ENCODE peak calls at places on chromosomes 5 and 9, in ten cellular contexts. K is uterus; H is CD8-positive, alpha-beta T cell; L is glomerular endothelial cell; Z is GM04504; Q is cardiac septum; A is A549; F is activated gamma-delta T cell treated with Interleukin-2 at 50 U/mL for 16 hours; V is stimulated activated CD4-positive, alpha-beta T cell treated with anti-CD3 and anti-CD28 coated beads, Interleukin-12 subunit alpha, Interleukin-12 subunit beta, amount 100 ng/mL, for 48 hours; W is mesenchymal stem cell. C is an unnamed sample.

GRCh38 chr9:130286781-130287428 is 21.3 kb downstream of the HMCN2 start:
- DNase-seq in V (no peak), K (no peak), Z (no peak), W (no peak), A (no peak), L (no peak), F (no peak), Q (no peak), H (no peak), C (no peak)

GRCh38 chr9:122835313-122835731 is 6.9 kb upstream of the PDCL start:
- DNase-seq in V (no peak), A (no peak), H (peak), Z (no peak), W (no peak), F (peak), L (no peak), K (no peak), Q (no peak), C (peak)

GRCh38 chr5:170848033-170848432 is 13.8 kb upstream of the RANBP17 start:
- DNase-seq in W (peak), Q (no peak), A (no peak), V (no peak), K (no peak), Z (no peak), H (no peak), F (no peak), L (no peak), C (no peak)

GRCh38 chr5:124662261-124662781 is 84.1 kb downstream of the ZNF608 start:
- DNase-seq in Z (no peak), W (no peak), L (no peak), A (peak), V (no peak), H (no peak), F (no peak), Q (no peak), K (no peak), C (no peak)

GRCh38 chr5:170166101-170166500 is 60.4 kb downstream of the FOXI1 start:
- DNase-seq in A (no peak), Q (peak), W (no peak), L (no peak), V (no peak), K (no peak), F (no peak), Z (no peak), H (no peak), C (no peak)

GRCh38 chr5:107157811-107158210 is 512.9 kb downstream of the EFNA5 start:
- DNase-seq in H (no peak), L (no peak), F (no peak), V (no peak), A (no peak), Q (no peak), K (no peak), Z (no peak), W (no peak), C (no peak)

GRCh38 chr9:136533775-136534157 is 12.1 kb downstream of the NOTCH1 start:
- DNase-seq in A (no peak), Z (no peak), V (peak), L (no peak), W (no peak), Q (peak), K (no peak), F (peak), H (peak), C (peak)

GRCh38 chr5:10635257-10635860 is 71.5 kb downstream of the ANKRD33B start:
- DNase-seq in Q (no peak), H (peak), F (no peak), L (no peak), Z (no peak), K (no peak), A (no peak), V (peak), W (peak), C (peak)

GRCh38 chr5:142211013-142211412 is 102.4 kb downstream of the NDFIP1 start:
- DNase-seq in K (no peak), V (no peak), Z (no peak), L (no peak), F (no peak), A (no peak), Q (no peak), H (no peak), W (no peak), C (no peak)

GRCh38 chr5:86977185-86977584 is 290.5 kb upstream of the RASA1 start:
- DNase-seq in F (no peak), V (no peak), L (no peak), W (peak), K (no peak), Z (peak), Q (no peak), A (no peak), H (no peak), C (no peak)

C was measured in CD4-positive, CD25-positive, alpha-beta regulatory T cell.